ENCODE peak calls at places on chromosomes 13 and 19, in eight cellular contexts. One of them, this sample, is unnamed.

GRCh38 chr13:97574926-97575325 is 141.0 kb downstream of the RAP2A start:
- DNase-seq in K562: peak
- DNase-seq in HepG2: peak
- DNase-seq in A549: peak
- DNase-seq in HCT116: peak
- DNase-seq in SK-N-SH: no peak
- DNase-seq in GM12878: no peak
- DNase-seq in H1: peak
- DNase-seq in this sample: peak

GRCh38 chr19:47863514-47863936 is 4.5 kb downstream of the TPRX2 start:
- DNase-seq in K562: peak
- DNase-seq in HepG2: peak
- DNase-seq in A549: peak
- DNase-seq in HCT116: peak
- DNase-seq in SK-N-SH: peak
- DNase-seq in GM12878: no peak
- DNase-seq in H1: peak
- DNase-seq in this sample: peak

GRCh38 chr13:50152655-50153309 is 137.5 kb downstream of the KCNRG start:
- DNase-seq in K562: no peak
- DNase-seq in HepG2: no peak
- DNase-seq in A549: no peak
- DNase-seq in HCT116: no peak
- DNase-seq in SK-N-SH: no peak
- DNase-seq in GM12878: no peak
- DNase-seq in H1: no peak
- DNase-seq in this sample: no peak

GRCh38 chr13:99312493-99312883 is 5.3 kb upstream of the GPR183 start:
- DNase-seq in K562: no peak
- DNase-seq in HepG2: no peak
- DNase-seq in A549: no peak
- DNase-seq in HCT116: no peak
- DNase-seq in SK-N-SH: peak
- DNase-seq in GM12878: no peak
- DNase-seq in H1: no peak
- DNase-seq in this sample: peak

GRCh38 chr13:50645092-50645491 is 198.4 kb downstream of the DLEU7 start:
- DNase-seq in K562: no peak
- DNase-seq in HepG2: no peak
- DNase-seq in A549: no peak
- DNase-seq in HCT116: no peak
- DNase-seq in SK-N-SH: no peak
- DNase-seq in GM12878: no peak
- DNase-seq in H1: no peak
- DNase-seq in this sample: no peak

GRCh38 chr19:49811328-49811727 is 1.8 kb downstream of the FUZ start:
- DNase-seq in K562: no peak
- DNase-seq in HepG2: no peak
- DNase-seq in A549: peak
- DNase-seq in HCT116: no peak
- DNase-seq in SK-N-SH: no peak
- DNase-seq in GM12878: no peak
- DNase-seq in H1: no peak
- DNase-seq in this sample: no peak

GRCh38 chr13:85728831-85729230 is 70.4 kb downstream of the SLITRK6 start:
- DNase-seq in K562: no peak
- DNase-seq in HepG2: no peak
- DNase-seq in A549: no peak
- DNase-seq in HCT116: no peak
- DNase-seq in SK-N-SH: no peak
- DNase-seq in GM12878: no peak
- DNase-seq in H1: no peak
- DNase-seq in this sample: peak

GRCh38 chr13:101447852-101448251 is 4.6 kb upstream of the ITGBL1 start:
- DNase-seq in K562: no peak
- DNase-seq in HepG2: no peak
- DNase-seq in A549: no peak
- DNase-seq in HCT116: no peak
- DNase-seq in SK-N-SH: no peak
- DNase-seq in GM12878: no peak
- DNase-seq in H1: no peak
- DNase-seq in this sample: peak

GRCh38 chr19:17052439-17052838 is 22.8 kb downstream of the HAUS8 start:
- DNase-seq in K562: no peak
- DNase-seq in HepG2: no peak
- DNase-seq in A549: peak
- DNase-seq in HCT116: peak
- DNase-seq in SK-N-SH: peak
- DNase-seq in GM12878: no peak
- DNase-seq in H1: no peak
- DNase-seq in this sample: peak

GRCh38 chr13:111937763-111938375 is 129.1 kb upstream of the SOX1 start:
- DNase-seq in K562: no peak
- DNase-seq in HepG2: no peak
- DNase-seq in A549: no peak
- DNase-seq in HCT116: no peak
- DNase-seq in SK-N-SH: no peak
- DNase-seq in GM12878: no peak
- DNase-seq in H1: no peak
- DNase-seq in this sample: no peak

GRCh38 chr13:69280399-69280798 is 827.2 kb upstream of the ATXN8OS start:
- DNase-seq in K562: no peak
- DNase-seq in HepG2: no peak
- DNase-seq in A549: no peak
- DNase-seq in HCT116: no peak
- DNase-seq in SK-N-SH: no peak
- DNase-seq in GM12878: no peak
- DNase-seq in H1: no peak
- DNase-seq in this sample: no peak

GRCh38 chr19:54114340-54114826 is 1.1 kb downstream of the TFPT start:
- DNase-seq in K562: no peak
- DNase-seq in HepG2: no peak
- DNase-seq in A549: no peak
- DNase-seq in HCT116: no peak
- DNase-seq in SK-N-SH: peak
- DNase-seq in GM12878: no peak
- DNase-seq in H1: no peak
- DNase-seq in this sample: peak

GRCh38 chr13:23923031-23923430 is 25.7 kb upstream of the C1QTNF9B start:
- DNase-seq in K562: no peak
- DNase-seq in HepG2: no peak
- DNase-seq in A549: no peak
- DNase-seq in HCT116: no peak
- DNase-seq in SK-N-SH: no peak
- DNase-seq in GM12878: no peak
- DNase-seq in H1: no peak
- DNase-seq in this sample: no peak

GRCh38 chr19:30738047-30738446 is 365.9 kb downstream of the ZNF536 start:
- DNase-seq in K562: no peak
- DNase-seq in HepG2: no peak
- DNase-seq in A549: no peak
- DNase-seq in HCT116: no peak
- DNase-seq in SK-N-SH: no peak
- DNase-seq in GM12878: no peak
- DNase-seq in H1: no peak
- DNase-seq in this sample: no peak

GRCh38 chr13:77860621-77861020 is 58.0 kb downstream of the EDNRB start:
- DNase-seq in K562: no peak
- DNase-seq in HepG2: no peak
- DNase-seq in A549: no peak
- DNase-seq in HCT116: no peak
- DNase-seq in SK-N-SH: no peak
- DNase-seq in GM12878: no peak
- DNase-seq in H1: no peak
- DNase-seq in this sample: peak

GRCh38 chr19:17946965-17947784 is 14.4 kb downstream of the CCDC124 start:
- DNase-seq in K562: no peak
- DNase-seq in HepG2: peak
- DNase-seq in A549: peak
- DNase-seq in HCT116: no peak
- DNase-seq in SK-N-SH: no peak
- DNase-seq in GM12878: no peak
- DNase-seq in H1: no peak
- DNase-seq in this sample: no peak

DNA sequence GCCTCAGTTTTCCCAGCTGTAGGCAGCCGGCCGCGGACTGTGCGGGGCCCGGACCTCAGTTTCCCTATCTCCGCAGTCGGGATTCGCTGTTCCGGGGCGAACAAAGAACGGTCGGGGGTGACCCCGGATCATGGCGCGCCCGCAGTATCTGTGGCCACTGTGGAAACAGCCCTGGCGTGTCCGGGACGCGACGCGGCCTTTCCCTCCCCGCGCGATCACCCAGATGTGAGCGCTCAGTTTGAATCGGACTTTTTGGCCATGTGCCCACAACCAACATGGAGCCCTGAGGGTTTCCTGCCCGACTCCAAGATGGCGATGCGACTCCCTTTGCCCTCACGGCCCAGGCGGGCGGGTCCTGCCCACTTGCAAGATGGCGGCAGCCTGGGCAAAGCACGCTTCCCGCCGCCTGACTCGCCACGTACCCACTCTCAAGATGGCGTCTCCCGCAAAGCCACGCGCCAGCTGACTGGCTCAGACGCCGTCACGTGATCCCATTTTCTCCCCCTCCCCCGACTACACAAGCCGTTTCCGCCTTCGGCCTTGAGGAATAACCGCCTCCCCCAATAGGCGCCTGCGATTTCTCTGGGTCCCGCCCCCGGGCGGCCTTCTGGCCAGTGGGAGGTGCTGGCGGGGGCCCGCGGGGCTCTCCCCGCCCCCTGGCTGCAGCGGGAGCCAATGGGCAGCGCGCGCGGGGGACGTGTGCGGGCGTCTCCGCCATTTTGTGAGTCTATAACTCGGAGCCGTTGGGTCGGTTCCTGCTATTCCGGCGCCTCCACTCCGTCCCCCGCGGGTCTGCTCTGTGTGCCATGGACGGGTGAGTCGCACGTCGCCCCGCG is at the start of gene PTBP1:
- DNase-seq in K562: peak
- DNase-seq in HepG2: peak
- DNase-seq in A549: peak
- DNase-seq in HCT116: peak
- DNase-seq in SK-N-SH: peak
- DNase-seq in GM12878: peak
- DNase-seq in H1: peak
- DNase-seq in this sample: peak
- TF ChIP-seq CTCF in K562: peak
- TF ChIP-seq CTCF in HepG2: no peak
- TF ChIP-seq CTCF in A549: no peak
- TF ChIP-seq CTCF in HCT116: peak
- TF ChIP-seq CTCF in SK-N-SH: no peak
- TF ChIP-seq CTCF in GM12878: no peak
- TF ChIP-seq CTCF in H1: no peak
- TF ChIP-seq CTCF in this sample: no peak

GRCh38 chr13:33739254-33739653 is 78.7 kb upstream of the RFC3 start:
- DNase-seq in K562: no peak
- DNase-seq in HepG2: no peak
- DNase-seq in A549: no peak
- DNase-seq in HCT116: no peak
- DNase-seq in SK-N-SH: no peak
- DNase-seq in GM12878: no peak
- DNase-seq in H1: no peak
- DNase-seq in this sample: no peak

GRCh38 chr13:33740134-33740538 is 77.8 kb upstream of the RFC3 start:
- DNase-seq in K562: no peak
- DNase-seq in HepG2: no peak
- DNase-seq in A549: no peak
- DNase-seq in HCT116: no peak
- DNase-seq in SK-N-SH: no peak
- DNase-seq in GM12878: no peak
- DNase-seq in H1: no peak
- DNase-seq in this sample: peak

GRCh38 chr13:33730147-33730546 is 87.8 kb upstream of the RFC3 start:
- DNase-seq in K562: no peak
- DNase-seq in HepG2: no peak
- DNase-seq in A549: no peak
- DNase-seq in HCT116: no peak
- DNase-seq in SK-N-SH: no peak
- DNase-seq in GM12878: no peak
- DNase-seq in H1: no peak
- DNase-seq in this sample: no peak

GRCh38 chr13:33735276-33735675 is 82.7 kb upstream of the RFC3 start:
- DNase-seq in K562: no peak
- DNase-seq in HepG2: no peak
- DNase-seq in A549: no peak
- DNase-seq in HCT116: no peak
- DNase-seq in SK-N-SH: no peak
- DNase-seq in GM12878: no peak
- DNase-seq in H1: no peak
- DNase-seq in this sample: no peak
- H3K27ac ChIP-seq in K562: no peak
- H3K27ac ChIP-seq in HepG2: no peak
- H3K27ac ChIP-seq in A549: no peak
- H3K27ac ChIP-seq in HCT116: no peak
- H3K27ac ChIP-seq in SK-N-SH: no peak
- H3K27ac ChIP-seq in GM12878: no peak
- H3K27ac ChIP-seq in H1: no peak
- H3K27ac ChIP-seq in this sample: no peak

DNA sequence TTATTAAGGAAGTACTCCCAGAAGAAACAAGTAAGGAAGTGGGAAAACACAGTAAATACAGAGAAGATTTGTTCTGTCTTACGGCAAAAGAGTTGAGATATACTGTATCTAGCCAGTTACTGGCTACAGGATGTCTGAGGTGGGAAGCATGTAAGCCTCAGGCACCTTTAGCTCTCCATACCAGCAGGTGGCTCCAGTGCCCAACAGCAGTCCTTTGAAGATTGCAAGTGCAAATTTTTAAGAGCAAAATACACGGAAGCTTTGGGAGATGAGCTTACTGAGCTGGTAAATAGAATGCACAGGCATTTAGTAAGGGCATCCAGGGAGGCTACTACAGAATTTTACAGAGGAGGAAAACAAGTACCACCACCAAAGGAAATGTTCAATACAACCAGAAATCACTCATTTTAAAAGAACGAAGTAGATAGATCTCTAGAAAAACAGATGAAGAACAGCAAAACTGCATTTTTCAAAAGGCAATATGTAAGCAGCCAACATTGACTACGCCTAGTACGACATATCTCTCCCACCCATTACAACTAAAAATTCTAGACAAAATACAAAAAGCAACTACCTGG is 57.9 kb upstream of the VSTM2B start:
- DNase-seq in K562: peak
- DNase-seq in HepG2: peak
- DNase-seq in A549: peak
- DNase-seq in HCT116: peak
- DNase-seq in SK-N-SH: peak
- DNase-seq in GM12878: no peak
- DNase-seq in H1: no peak
- DNase-seq in this sample: peak
- TF ChIP-seq RAD21 in K562: peak
- TF ChIP-seq RAD21 in HepG2: peak
- TF ChIP-seq RAD21 in A549: peak
- TF ChIP-seq RAD21 in HCT116: peak
- TF ChIP-seq RAD21 in SK-N-SH: peak
- TF ChIP-seq RAD21 in GM12878: peak
- TF ChIP-seq RAD21 in H1: peak
- TF ChIP-seq RAD21 in this sample: peak

DNA sequence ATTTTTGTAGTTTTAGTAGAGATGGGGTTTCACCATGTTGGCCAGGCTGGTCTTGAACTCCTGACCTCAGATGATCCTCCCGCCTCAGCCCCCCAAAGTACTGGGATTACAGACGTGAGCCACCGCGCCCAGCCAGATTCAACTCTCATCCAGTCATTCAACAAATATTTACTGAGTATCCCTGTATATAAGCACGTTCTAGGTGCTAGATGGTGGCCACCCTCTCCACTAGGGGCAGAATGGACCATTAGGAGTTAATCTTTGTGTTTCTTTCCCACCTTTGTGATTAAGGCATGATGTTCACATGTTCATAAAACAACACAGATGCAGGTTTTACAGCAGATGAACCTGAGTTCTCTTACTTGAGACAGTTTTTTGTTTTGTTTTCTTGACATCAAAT is 7.3 kb downstream of the SHKBP1 start:
- DNase-seq in K562: no peak
- DNase-seq in HepG2: no peak
- DNase-seq in A549: peak
- DNase-seq in HCT116: no peak
- DNase-seq in SK-N-SH: peak
- DNase-seq in GM12878: no peak
- DNase-seq in H1: no peak
- DNase-seq in this sample: no peak
- TF ChIP-seq CTCF in K562: peak
- TF ChIP-seq CTCF in HepG2: no peak
- TF ChIP-seq CTCF in A549: peak
- TF ChIP-seq CTCF in HCT116: peak
- TF ChIP-seq CTCF in SK-N-SH: peak
- TF ChIP-seq CTCF in GM12878: no peak
- TF ChIP-seq CTCF in H1: peak
- TF ChIP-seq CTCF in this sample: peak